ENCODE peak calls at places on chromosome 21, in nine cellular contexts. One of them, this sample, is unnamed.

GRCh38 chr21:16418211-16418610 is 688.4 kb downstream of the USP25 start:
- DNase-seq in tibial nerve: no peak
- DNase-seq in upper lobe of left lung: no peak
- DNase-seq in ovary: no peak
- DNase-seq in HepG2: no peak
- DNase-seq in A549: no peak
- DNase-seq in K562: no peak
- DNase-seq in transverse colon: no peak
- DNase-seq in stomach: no peak
- DNase-seq in this sample: no peak

GRCh38 chr21:40902299-40902698 is 55.3 kb upstream of the DSCAM start:
- DNase-seq in ovary: no peak
- DNase-seq in stomach: peak
- DNase-seq in A549: no peak
- DNase-seq in K562: no peak
- DNase-seq in tibial nerve: no peak
- DNase-seq in transverse colon: no peak
- DNase-seq in upper lobe of left lung: no peak
- DNase-seq in HepG2: no peak
- DNase-seq in this sample: no peak

GRCh38 chr21:15749868-15750174 is 20.0 kb downstream of the USP25 start:
- DNase-seq in transverse colon: no peak
- DNase-seq in HepG2: no peak
- DNase-seq in ovary: no peak
- DNase-seq in tibial nerve: no peak
- DNase-seq in stomach: no peak
- DNase-seq in upper lobe of left lung: no peak
- DNase-seq in K562: no peak
- DNase-seq in A549: no peak
- DNase-seq in this sample: no peak

GRCh38 chr21:36478941-36479340 is 981 bp downstream of the CLDN14 start:
- DNase-seq in tibial nerve: no peak
- DNase-seq in upper lobe of left lung: no peak
- DNase-seq in K562: no peak
- DNase-seq in ovary: no peak
- DNase-seq in stomach: no peak
- DNase-seq in transverse colon: no peak
- DNase-seq in HepG2: no peak
- DNase-seq in A549: peak
- DNase-seq in this sample: no peak

GRCh38 chr21:42028754-42029385 is 18.7 kb upstream of the ZBTB21 start:
- DNase-seq in K562: no peak
- DNase-seq in ovary: no peak
- DNase-seq in tibial nerve: no peak
- DNase-seq in upper lobe of left lung: no peak
- DNase-seq in stomach: no peak
- DNase-seq in transverse colon: peak
- DNase-seq in A549: no peak
- DNase-seq in HepG2: no peak
- DNase-seq in this sample: no peak

GRCh38 chr21:42830456-42831455 is 48.6 kb downstream of the WDR4 start:
- DNase-seq in stomach: peak
- DNase-seq in K562: peak
- DNase-seq in tibial nerve: no peak
- DNase-seq in A549: no peak
- DNase-seq in upper lobe of left lung: no peak
- DNase-seq in HepG2: no peak
- DNase-seq in ovary: peak
- DNase-seq in transverse colon: no peak
- DNase-seq in this sample: peak

GRCh38 chr21:40245021-40245420 is 377.8 kb downstream of the PCP4 start:
- DNase-seq in transverse colon: no peak
- DNase-seq in A549: no peak
- DNase-seq in upper lobe of left lung: no peak
- DNase-seq in K562: no peak
- DNase-seq in ovary: no peak
- DNase-seq in tibial nerve: no peak
- DNase-seq in HepG2: no peak
- DNase-seq in stomach: no peak
- DNase-seq in this sample: no peak

GRCh38 chr21:16908087-16908486 is 604.8 kb upstream of the CXADR start:
- DNase-seq in upper lobe of left lung: no peak
- DNase-seq in stomach: no peak
- DNase-seq in transverse colon: no peak
- DNase-seq in K562: no peak
- DNase-seq in A549: peak
- DNase-seq in ovary: no peak
- DNase-seq in tibial nerve: peak
- DNase-seq in HepG2: no peak
- DNase-seq in this sample: no peak

GRCh38 chr21:41160036-41160435 is 7.9 kb upstream of the BACE2 start:
- DNase-seq in transverse colon: no peak
- DNase-seq in HepG2: no peak
- DNase-seq in A549: no peak
- DNase-seq in tibial nerve: no peak
- DNase-seq in upper lobe of left lung: no peak
- DNase-seq in ovary: no peak
- DNase-seq in K562: no peak
- DNase-seq in stomach: no peak
- DNase-seq in this sample: no peak

GRCh38 chr21:41241341-41241740 is 73.4 kb downstream of the BACE2 start:
- DNase-seq in tibial nerve: no peak
- DNase-seq in HepG2: no peak
- DNase-seq in ovary: no peak
- DNase-seq in transverse colon: no peak
- DNase-seq in stomach: no peak
- DNase-seq in upper lobe of left lung: no peak
- DNase-seq in A549: no peak
- DNase-seq in K562: no peak
- DNase-seq in this sample: no peak

GRCh38 chr21:41024341-41025056 is 143.5 kb upstream of the BACE2 start:
- DNase-seq in K562: no peak
- DNase-seq in stomach: no peak
- DNase-seq in A549: no peak
- DNase-seq in HepG2: no peak
- DNase-seq in tibial nerve: no peak
- DNase-seq in transverse colon: no peak
- DNase-seq in upper lobe of left lung: no peak
- DNase-seq in ovary: no peak
- DNase-seq in this sample: no peak

GRCh38 chr21:15250384-15250783 is 185.6 kb upstream of the NRIP1 start:
- DNase-seq in ovary: no peak
- DNase-seq in upper lobe of left lung: no peak
- DNase-seq in A549: peak
- DNase-seq in K562: no peak
- DNase-seq in HepG2: no peak
- DNase-seq in tibial nerve: no peak
- DNase-seq in stomach: no peak
- DNase-seq in transverse colon: no peak
- DNase-seq in this sample: no peak

GRCh38 chr21:31107871-31108270 is 69.6 kb upstream of the KRTAP19-8 start:
- DNase-seq in stomach: no peak
- DNase-seq in upper lobe of left lung: no peak
- DNase-seq in tibial nerve: no peak
- DNase-seq in transverse colon: no peak
- DNase-seq in A549: no peak
- DNase-seq in ovary: no peak
- DNase-seq in K562: no peak
- DNase-seq in HepG2: no peak
- DNase-seq in this sample: no peak

GRCh38 chr21:32371913-32372314 is 20.9 kb downstream of the URB1 start:
- DNase-seq in tibial nerve: peak
- DNase-seq in A549: peak
- DNase-seq in ovary: peak
- DNase-seq in HepG2: no peak
- DNase-seq in stomach: peak
- DNase-seq in transverse colon: no peak
- DNase-seq in upper lobe of left lung: no peak
- DNase-seq in K562: no peak
- DNase-seq in this sample: no peak
- TF ChIP-seq POLR2A in tibial nerve: no peak
- TF ChIP-seq POLR2A in A549: no peak
- TF ChIP-seq POLR2A in ovary: no peak
- TF ChIP-seq POLR2A in HepG2: no peak
- TF ChIP-seq POLR2A in stomach: no peak
- TF ChIP-seq POLR2A in transverse colon: no peak
- TF ChIP-seq POLR2A in upper lobe of left lung: peak
- TF ChIP-seq POLR2A in K562: no peak
- TF ChIP-seq POLR2A in this sample: no peak

DNA sequence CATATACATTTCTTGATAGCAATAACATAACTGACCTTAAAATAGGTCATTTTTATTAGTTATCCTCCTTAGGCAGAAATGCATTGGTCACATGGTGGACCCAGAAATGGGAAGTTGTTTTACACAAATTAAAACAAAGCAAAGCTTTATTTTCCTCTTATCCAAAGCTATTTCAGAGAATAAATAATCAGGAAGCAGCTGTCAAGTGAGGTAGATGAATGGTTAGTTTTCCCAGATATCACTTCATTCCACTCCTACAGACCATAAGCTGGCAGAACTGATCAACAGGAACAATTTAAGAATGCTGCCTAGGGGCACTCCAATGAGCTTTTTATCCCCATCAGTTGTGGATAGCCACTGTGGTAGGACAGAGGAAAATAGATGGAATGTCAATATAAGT is 16.0 kb upstream of the OLIG1 start:
- DNase-seq in stomach: no peak
- DNase-seq in ovary: no peak
- DNase-seq in upper lobe of left lung: no peak
- DNase-seq in tibial nerve: no peak
- DNase-seq in transverse colon: no peak
- DNase-seq in HepG2: no peak
- DNase-seq in K562: no peak
- DNase-seq in A549: no peak
- DNase-seq in this sample: no peak
- TF ChIP-seq EP300 in stomach: no peak
- TF ChIP-seq EP300 in ovary: no peak
- TF ChIP-seq EP300 in upper lobe of left lung: no peak
- TF ChIP-seq EP300 in tibial nerve: no peak
- TF ChIP-seq EP300 in transverse colon: no peak
- TF ChIP-seq EP300 in HepG2: no peak
- TF ChIP-seq EP300 in K562: no peak
- TF ChIP-seq EP300 in A549: no peak
- TF ChIP-seq EP300 in this sample: no peak

DNA sequence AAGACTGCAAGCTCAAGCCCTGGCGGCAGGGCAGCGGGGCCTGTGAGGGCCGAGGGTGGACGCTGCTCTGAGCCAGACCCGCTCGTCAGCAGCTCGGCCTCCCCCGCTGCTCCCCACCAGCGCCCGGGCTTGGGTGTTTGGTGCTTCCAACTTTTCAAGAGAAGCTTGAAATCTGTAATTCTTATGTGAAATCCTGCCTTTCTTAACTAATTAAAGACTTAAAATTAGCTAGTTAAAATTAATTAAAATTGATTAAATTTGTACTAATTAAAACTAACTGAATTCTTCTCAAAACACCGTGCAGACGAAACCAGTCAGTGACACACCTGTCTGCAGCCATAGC is 14.0 kb upstream of the SLC19A1 start:
- DNase-seq in ovary: no peak
- DNase-seq in HepG2: no peak
- DNase-seq in A549: no peak
- DNase-seq in transverse colon: no peak
- DNase-seq in tibial nerve: no peak
- DNase-seq in stomach: no peak
- DNase-seq in K562: no peak
- DNase-seq in upper lobe of left lung: no peak
- DNase-seq in this sample: no peak
- TF ChIP-seq POLR2A in ovary: no peak
- TF ChIP-seq POLR2A in HepG2: no peak
- TF ChIP-seq POLR2A in A549: no peak
- TF ChIP-seq POLR2A in transverse colon: no peak
- TF ChIP-seq POLR2A in tibial nerve: no peak
- TF ChIP-seq POLR2A in stomach: no peak
- TF ChIP-seq POLR2A in K562: no peak
- TF ChIP-seq POLR2A in upper lobe of left lung: no peak
- TF ChIP-seq POLR2A in this sample: no peak

GRCh38 chr21:39124852-39125251 is 58.4 kb downstream of the PSMG1 start:
- DNase-seq in K562: no peak
- DNase-seq in tibial nerve: no peak
- DNase-seq in transverse colon: no peak
- DNase-seq in HepG2: no peak
- DNase-seq in stomach: no peak
- DNase-seq in ovary: no peak
- DNase-seq in upper lobe of left lung: no peak
- DNase-seq in A549: no peak
- DNase-seq in this sample: no peak

GRCh38 chr21:39123375-39123774 is 59.9 kb downstream of the PSMG1 start:
- DNase-seq in tibial nerve: no peak
- DNase-seq in K562: no peak
- DNase-seq in HepG2: no peak
- DNase-seq in stomach: no peak
- DNase-seq in A549: no peak
- DNase-seq in upper lobe of left lung: no peak
- DNase-seq in transverse colon: no peak
- DNase-seq in ovary: no peak
- DNase-seq in this sample: no peak

GRCh38 chr21:39127506-39127905 is 55.7 kb downstream of the PSMG1 start:
- DNase-seq in tibial nerve: no peak
- DNase-seq in HepG2: no peak
- DNase-seq in A549: no peak
- DNase-seq in ovary: no peak
- DNase-seq in upper lobe of left lung: no peak
- DNase-seq in K562: no peak
- DNase-seq in stomach: no peak
- DNase-seq in transverse colon: no peak
- DNase-seq in this sample: no peak

GRCh38 chr21:39126486-39126806 is 56.8 kb downstream of the PSMG1 start:
- DNase-seq in HepG2: no peak
- DNase-seq in transverse colon: no peak
- DNase-seq in stomach: no peak
- DNase-seq in tibial nerve: no peak
- DNase-seq in upper lobe of left lung: no peak
- DNase-seq in ovary: no peak
- DNase-seq in A549: no peak
- DNase-seq in K562: no peak
- DNase-seq in this sample: no peak

DNA sequence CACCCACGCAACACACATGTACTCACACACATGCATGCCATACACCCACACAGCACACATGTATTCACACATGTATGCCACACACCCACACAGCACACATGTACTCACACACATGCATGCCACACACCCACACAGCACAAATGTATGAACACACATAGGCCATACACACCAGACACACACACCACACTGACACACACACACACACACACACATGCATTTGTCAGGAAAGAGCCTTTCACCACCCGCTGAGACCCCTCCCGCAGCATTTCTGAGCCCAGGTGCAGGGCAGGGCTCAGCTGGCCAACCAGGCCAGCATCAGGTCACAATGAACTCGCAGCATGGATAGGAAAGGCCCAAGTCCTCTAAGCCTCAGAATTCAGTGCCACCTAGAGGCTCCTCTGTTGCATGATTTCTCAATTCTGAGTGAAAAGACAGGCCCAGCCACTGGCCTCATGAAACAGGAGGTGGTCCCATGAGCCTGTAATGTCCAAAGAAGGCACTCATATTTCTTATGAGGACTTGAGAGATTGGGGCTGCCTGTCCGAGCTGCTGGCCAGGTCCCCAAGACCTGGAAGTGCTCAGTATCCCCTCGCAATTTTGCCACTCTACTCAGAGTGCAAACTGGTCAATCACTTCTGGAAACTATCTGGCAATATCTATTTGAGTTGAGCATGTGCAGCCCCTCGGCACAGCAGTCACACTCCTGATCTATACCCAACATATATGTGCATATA is 57.3 kb downstream of the PSMG1 start:
- DNase-seq in HepG2: peak
- DNase-seq in upper lobe of left lung: peak
- DNase-seq in stomach: peak
- DNase-seq in K562: no peak
- DNase-seq in tibial nerve: peak
- DNase-seq in A549: peak
- DNase-seq in transverse colon: peak
- DNase-seq in ovary: peak
- DNase-seq in this sample: no peak
- TF ChIP-seq EP300 in HepG2: no peak
- TF ChIP-seq EP300 in upper lobe of left lung: no peak
- TF ChIP-seq EP300 in stomach: no peak
- TF ChIP-seq EP300 in K562: no peak
- TF ChIP-seq EP300 in tibial nerve: no peak
- TF ChIP-seq EP300 in A549: no peak
- TF ChIP-seq EP300 in transverse colon: no peak
- TF ChIP-seq EP300 in ovary: no peak
- TF ChIP-seq EP300 in this sample: no peak